ENCODE peak calls at places on chromosome 4, in seven cellular contexts. Z is PC-9; N is Karpas-422; T is GM19239; H is neural progenitor cell; Y is ELF-1; Q is naive thymus-derived CD4-positive, alpha-beta T cell. X is an unnamed sample.
A peak's percentile ranks its signal among the peaks of the same experiment; 100 is the strongest.

GRCh38 chr4:123106741-123107140 is 184.3 kb upstream of the NUDT6 start:
- DNase-seq in Z (no peak), N (no peak), T (no peak), H (no peak), Y (no peak), Q (no peak), X (no peak)

GRCh38 chr4:158315706-158316105 is 105.4 kb downstream of the TMEM144 start:
- DNase-seq in Z (no peak), N (no peak), T (no peak), H (no peak), Y (no peak), Q (no peak), X (no peak)

GRCh38 chr4:159280442-159281172 is 177.7 kb downstream of the RAPGEF2 start:
- DNase-seq in Z (no peak), N (no peak), T (no peak), H (no peak), Y (no peak), Q (no peak), X (no peak)

GRCh38 chr4:23947826-23948225 is 58.0 kb upstream of the PPARGC1A start:
- DNase-seq in Z (no peak), N (no peak), T (no peak), H (no peak), Y (no peak), Q (no peak), X (no peak)

GRCh38 chr4:185657191-185657590 is 121.9 kb upstream of the PDLIM3 start:
- DNase-seq in Z (no peak), N (no peak), T (no peak), H (peak; percentile 64), Y (no peak), Q (no peak), X (no peak)

GRCh38 chr4:75904086-75904485 is 1.8 kb upstream of the PPEF2 start:
- DNase-seq in Z (no peak), N (no peak), T (no peak), H (no peak), Y (no peak), Q (no peak), X (no peak)

GRCh38 chr4:123554263-123554662 is 157.7 kb downstream of the SPRY1 start:
- DNase-seq in Z (no peak), N (no peak), T (no peak), H (no peak), Y (no peak), Q (no peak), X (no peak)

GRCh38 chr4:108165601-108166000 is 3.1 kb downstream of the LEF1 start:
- DNase-seq in Z (no peak), N (no peak), T (no peak), H (no peak), Y (no peak), Q (no peak), X (peak; percentile 7)

GRCh38 chr4:176778491-176778890 is 14.2 kb downstream of the VEGFC start:
- DNase-seq in Z (peak; percentile 40), N (no peak), T (no peak), H (no peak), Y (no peak), Q (no peak), X (no peak)

GRCh38 chr4:5134620-5135019 is 83.3 kb downstream of the STK32B start:
- DNase-seq in Z (no peak), N (no peak), T (no peak), H (no peak), Y (no peak), Q (no peak), X (no peak)

GRCh38 chr4:41039312-41039711 is 175.0 kb downstream of the APBB2 start:
- DNase-seq in Z (no peak), N (no peak), T (no peak), H (no peak), Y (no peak), Q (no peak), X (no peak)

GRCh38 chr4:168637872-168638756 is 141.3 kb downstream of the PALLD start:
- DNase-seq in Z (no peak), N (no peak), T (no peak), H (no peak), Y (no peak), Q (no peak), X (no peak)

GRCh38 chr4:148021706-148022105 is 289.8 kb downstream of the ARHGAP10 start:
- DNase-seq in Z (no peak), N (peak; percentile 55), T (no peak), H (no peak), Y (no peak), Q (peak; percentile 37), X (no peak)

GRCh38 chr4:76219299-76220055 is 5.9 kb upstream of the SCARB2 start:
- DNase-seq in Z (peak; percentile 56), N (no peak), T (no peak), H (no peak), Y (no peak), Q (no peak), X (no peak)

GRCh38 chr4:15066140-15066539 is 63.9 kb downstream of the CPEB2 start:
- DNase-seq in Z (no peak), N (no peak), T (no peak), H (no peak), Y (no peak), Q (no peak), X (no peak)

GRCh38 chr4:15336410-15337184 is 91.2 kb upstream of the C1QTNF7 start:
- DNase-seq in Z (no peak), N (no peak), T (no peak), H (no peak), Y (peak; percentile 35), Q (no peak), X (no peak)

GRCh38 chr4:170089743-170090666 is at the start of gene AADAT:
- DNase-seq in Z (peak; percentile 44), N (no peak), T (peak; percentile 27), H (peak; percentile 94), Y (peak; percentile 94), Q (no peak), X (no peak)

GRCh38 chr4:185018834-185019450 is 652 bp downstream of the HELT start:
- DNase-seq in Z (no peak), N (no peak), T (no peak), H (peak; percentile 42), Y (peak; percentile 50), Q (no peak), X (no peak)

GRCh38 chr4:891747-892146 is 40.4 kb downstream of the GAK start:
- DNase-seq in Z (no peak), N (peak; percentile 73), T (no peak), H (peak; percentile 52), Y (peak; percentile 37), Q (no peak), X (no peak)

GRCh38 chr4:38132140-38132673 is 172.0 kb downstream of the PTTG2 start:
- DNase-seq in Z (no peak), N (no peak), T (peak; percentile 67), H (peak; percentile 78), Y (peak; percentile 92), Q (peak; percentile 76), X (peak; percentile 26)

GRCh38 chr4:151983854-151984253 is 223.0 kb upstream of the GATB start:
- DNase-seq in Z (no peak), N (no peak), T (no peak), H (no peak), Y (no peak), Q (no peak), X (no peak)

GRCh38 chr4:113684534-113685091 is 76.9 kb downstream of the CAMK2D start:
- DNase-seq in Z (no peak), N (no peak), T (no peak), H (peak; percentile 19), Y (peak; percentile 67), Q (no peak), X (no peak)

GRCh38 chr4:3305610-3306371 is 13.0 kb downstream of the RGS12 start:
- DNase-seq in Z (no peak), N (no peak), T (no peak), H (peak; percentile 45), Y (no peak), Q (peak; percentile 45), X (no peak)

GRCh38 chr4:173025131-173025530 is 143.5 kb upstream of the GALNT7 start:
- DNase-seq in Z (peak; percentile 62), N (peak; percentile 74), T (peak; percentile 21), H (peak; percentile 82), Y (peak; percentile 78), Q (peak; percentile 50), X (peak; percentile 42)

GRCh38 chr4:10296730-10297129 is 160.5 kb downstream of the ZNF518B start:
- DNase-seq in Z (no peak), N (no peak), T (no peak), H (peak; percentile 83), Y (peak; percentile 15), Q (no peak), X (no peak)

GRCh38 chr4:98653890-98654867 is 4.2 kb downstream of the TSPAN5 start:
- DNase-seq in Z (peak; percentile 90), N (no peak), T (no peak), H (no peak), Y (no peak), Q (no peak), X (no peak)

GRCh38 chr4:148778980-148779675 is 336.9 kb upstream of the NR3C2 start:
- DNase-seq in Z (no peak), N (no peak), T (no peak), H (no peak), Y (no peak), Q (no peak), X (no peak)

X was measured in naive B cell.